ENCODE peak calls at places on chromosomes 5 and 9, in four cellular contexts. D, U, G and K are unnamed samples.

GRCh38 chr5:54673523-54674225 is 156.1 kb downstream of the SNX18 start:
- DNase-seq in D (peak), U (no peak), G (peak), K (no peak)

GRCh38 chr5:112906637-112907036 is 15.4 kb downstream of the REEP5 start:
- DNase-seq in D (no peak), U (no peak), G (no peak), K (no peak)

GRCh38 chr5:85703296-85703695 is 914.4 kb upstream of the COX7C start:
- DNase-seq in D (no peak), U (no peak), G (no peak), K (no peak)

GRCh38 chr5:178205010-178205748 is 846 bp downstream of the HNRNPAB start:
- DNase-seq in D (peak), U (no peak), G (peak), K (no peak)

GRCh38 chr9:98142182-98142924 is 23.3 kb upstream of the TRIM14 start:
- DNase-seq in D (no peak), U (no peak), G (no peak), K (no peak)

GRCh38 chr5:151740958-151741373 is 17.5 kb downstream of the ATOX1 start:
- DNase-seq in D (no peak), U (no peak), G (no peak), K (no peak)

GRCh38 chr5:93512799-93513198 is 68.2 kb downstream of the NR2F1-AS1 start:
- DNase-seq in D (no peak), U (no peak), G (no peak), K (no peak)

GRCh38 chr5:14327624-14328023 is 184.5 kb downstream of the TRIO start:
- DNase-seq in D (no peak), U (no peak), G (no peak), K (no peak)

GRCh38 chr9:114273461-114273881 is 49.4 kb upstream of the ORM1 start:
- DNase-seq in D (no peak), U (no peak), G (no peak), K (no peak)

GRCh38 chr5:115575167-115576070 is 26.9 kb downstream of the TICAM2 start:
- DNase-seq in D (no peak), U (no peak), G (no peak), K (no peak)

GRCh38 chr5:59125961-59126360 is 543.1 kb downstream of the RAB3C start:
- DNase-seq in D (no peak), U (no peak), G (no peak), K (no peak)

GRCh38 chr9:134663753-134664415 is 22.3 kb downstream of the COL5A1 start:
- DNase-seq in D (no peak), U (no peak), G (no peak), K (no peak)

GRCh38 chr9:92188969-92189781 is 74.0 kb upstream of the SPTLC1 start:
- DNase-seq in D (no peak), U (no peak), G (no peak), K (no peak)

GRCh38 chr5:115461506-115462290 is 82.9 kb downstream of the FEM1C start:
- DNase-seq in D (no peak), U (no peak), G (no peak), K (no peak)

GRCh38 chr9:84723426-84723825 is 53.9 kb downstream of the NTRK2 start:
- DNase-seq in D (no peak), U (no peak), G (no peak), K (no peak)